ENCODE peak calls at places on chromosomes 11 and 22, in four cellular contexts. One of them, this sample, is unnamed.

GRCh38 chr22:30752771-30753170 is 58.1 kb downstream of the OSBP2 start:
- DNase-seq in HCT116: no peak
- DNase-seq in NCI-H2171 treated with DMSO at 0.1 percent for 48 hours: no peak
- DNase-seq in GM10248: no peak
- DNase-seq in this sample: no peak

GRCh38 chr11:134584001-134584561 is 172.0 kb upstream of the B3GAT1 start:
- DNase-seq in HCT116: no peak
- DNase-seq in NCI-H2171 treated with DMSO at 0.1 percent for 48 hours: no peak
- DNase-seq in GM10248: no peak
- DNase-seq in this sample: no peak

GRCh38 chr22:37184380-37184755 is 3.7 kb downstream of the C1QTNF6 start:
- DNase-seq in HCT116: no peak
- DNase-seq in NCI-H2171 treated with DMSO at 0.1 percent for 48 hours: no peak
- DNase-seq in GM10248: no peak
- DNase-seq in this sample: no peak

GRCh38 chr11:61602775-61603569 is 22.1 kb upstream of the SYT7 start:
- DNase-seq in HCT116: peak; percentile 68
- DNase-seq in NCI-H2171 treated with DMSO at 0.1 percent for 48 hours: peak; percentile 98
- DNase-seq in GM10248: no peak
- DNase-seq in this sample: no peak

GRCh38 chr11:31509017-31509411 is 408 bp downstream of the IMMP1L start:
- DNase-seq in HCT116: no peak
- DNase-seq in NCI-H2171 treated with DMSO at 0.1 percent for 48 hours: peak; percentile 79
- DNase-seq in GM10248: peak; percentile 15
- DNase-seq in this sample: no peak

GRCh38 chr11:107370390-107370789 is 87.2 kb downstream of the CWF19L2 start:
- DNase-seq in HCT116: no peak
- DNase-seq in NCI-H2171 treated with DMSO at 0.1 percent for 48 hours: no peak
- DNase-seq in GM10248: no peak
- DNase-seq in this sample: no peak

GRCh38 chr11:95912902-95913560 is 10.9 kb downstream of the MTMR2 start:
- DNase-seq in HCT116: no peak
- DNase-seq in NCI-H2171 treated with DMSO at 0.1 percent for 48 hours: no peak
- DNase-seq in GM10248: no peak
- DNase-seq in this sample: no peak

GRCh38 chr11:18392434-18393321 is 1.7 kb upstream of the LDHA start:
- DNase-seq in HCT116: no peak
- DNase-seq in NCI-H2171 treated with DMSO at 0.1 percent for 48 hours: no peak
- DNase-seq in GM10248: no peak
- DNase-seq in this sample: no peak

GRCh38 chr11:8033791-8034585 is 46.9 kb downstream of the EIF3F start:
- DNase-seq in HCT116: no peak
- DNase-seq in NCI-H2171 treated with DMSO at 0.1 percent for 48 hours: no peak
- DNase-seq in GM10248: no peak
- DNase-seq in this sample: no peak

GRCh38 chr22:36337365-36338130 is 50.2 kb downstream of the MYH9 start:
- DNase-seq in HCT116: no peak
- DNase-seq in NCI-H2171 treated with DMSO at 0.1 percent for 48 hours: no peak
- DNase-seq in GM10248: no peak
- DNase-seq in this sample: no peak

GRCh38 chr11:110290591-110291334 is 5.7 kb downstream of the RDX start:
- DNase-seq in HCT116: no peak
- DNase-seq in NCI-H2171 treated with DMSO at 0.1 percent for 48 hours: no peak
- DNase-seq in GM10248: no peak
- DNase-seq in this sample: no peak

GRCh38 chr11:100637706-100638105 is 49.4 kb upstream of the ARHGAP42 start:
- DNase-seq in HCT116: no peak
- DNase-seq in NCI-H2171 treated with DMSO at 0.1 percent for 48 hours: peak; percentile 90
- DNase-seq in GM10248: no peak
- DNase-seq in this sample: no peak

GRCh38 chr11:48064306-48064705 is 83.9 kb downstream of the PTPRJ start:
- DNase-seq in HCT116: no peak
- DNase-seq in NCI-H2171 treated with DMSO at 0.1 percent for 48 hours: no peak
- DNase-seq in GM10248: no peak
- DNase-seq in this sample: no peak

GRCh38 chr11:2927851-2928604 is 1.2 kb downstream of the PHLDA2 start:
- DNase-seq in HCT116: no peak
- DNase-seq in NCI-H2171 treated with DMSO at 0.1 percent for 48 hours: no peak
- DNase-seq in GM10248: no peak
- DNase-seq in this sample: no peak

GRCh38 chr11:86228967-86229330 is 15.6 kb upstream of the EED start:
- DNase-seq in HCT116: no peak
- DNase-seq in NCI-H2171 treated with DMSO at 0.1 percent for 48 hours: no peak
- DNase-seq in GM10248: no peak
- DNase-seq in this sample: no peak

GRCh38 chr22:29369460-29369859 is 18.9 kb downstream of the AP1B1 start:
- DNase-seq in HCT116: no peak
- DNase-seq in NCI-H2171 treated with DMSO at 0.1 percent for 48 hours: no peak
- DNase-seq in GM10248: no peak
- DNase-seq in this sample: no peak

GRCh38 chr22:47944941-47945340 is 1182.5 kb downstream of the TBC1D22A start:
- DNase-seq in HCT116: no peak
- DNase-seq in NCI-H2171 treated with DMSO at 0.1 percent for 48 hours: no peak
- DNase-seq in GM10248: no peak
- DNase-seq in this sample: no peak

GRCh38 chr22:26461188-26461810 is 22.3 kb downstream of the HPS4 start:
- DNase-seq in HCT116: peak; percentile 18
- DNase-seq in NCI-H2171 treated with DMSO at 0.1 percent for 48 hours: peak; percentile 35
- DNase-seq in GM10248: peak; percentile 59
- DNase-seq in this sample: no peak

GRCh38 chr22:40685406-40685805 is 6.1 kb downstream of the MCHR1 start:
- DNase-seq in HCT116: no peak
- DNase-seq in NCI-H2171 treated with DMSO at 0.1 percent for 48 hours: no peak
- DNase-seq in GM10248: no peak
- DNase-seq in this sample: no peak

GRCh38 chr11:124839051-124839971 is 25.9 kb upstream of the ROBO3 start:
- DNase-seq in HCT116: no peak
- DNase-seq in NCI-H2171 treated with DMSO at 0.1 percent for 48 hours: no peak
- DNase-seq in GM10248: peak; percentile 18
- DNase-seq in this sample: no peak

GRCh38 chr11:71582309-71582895 is at the start of gene KRTAP5-11:
- DNase-seq in HCT116: no peak
- DNase-seq in NCI-H2171 treated with DMSO at 0.1 percent for 48 hours: no peak
- DNase-seq in GM10248: no peak
- DNase-seq in this sample: no peak

GRCh38 chr11:3346587-3346986 is 32.4 kb downstream of the ZNF195 start:
- DNase-seq in HCT116: no peak
- DNase-seq in NCI-H2171 treated with DMSO at 0.1 percent for 48 hours: no peak
- DNase-seq in GM10248: no peak
- DNase-seq in this sample: no peak